ENCODE peak calls at places on chromosome 17, in ten cellular contexts. U is neural progenitor cell, X is fibroblast of lung, W is left ventricle myocardium inferior, Y is heart right ventricle, G is upper lobe of left lung, L is Peyer's patch, M is heart left ventricle, D is stomach, Z is aorta. K is an unnamed sample. For H3K4me1 and H3K36me3, the result is how much of the 10 kb centered on the place peaks cover.

GRCh38 chr17:42744283-42744805 is 496 bp downstream of the EZH1 start:
- DNase-seq in U (no peak), X (peak), W (peak), Y (peak), G (peak), L (peak), M (peak), D (peak), Z (peak), K (peak)

GRCh38 chr17:17139972-17140589 is 66.1 kb downstream of the PLD6 start:
- DNase-seq in U (no peak), X (no peak), W (no peak), Y (no peak), G (no peak), L (no peak), M (no peak), D (no peak), Z (no peak), K (no peak)

GRCh38 chr17:55717898-55718735 is 4.5 kb downstream of the TMEM100 start:
- DNase-seq in U (peak), X (peak), W (peak), Y (peak), G (peak), L (peak), M (peak), D (peak), Z (peak), K (peak)

GRCh38 chr17:32350662-32351418 is 883 bp downstream of the ZNF207 start:
- DNase-seq in U (peak), X (peak), W (no peak), Y (no peak), G (peak), L (no peak), M (no peak), D (peak), Z (no peak), K (peak)

GRCh38 chr17:32569171-32570080 is 82.6 kb downstream of the CDK5R1 start:
- DNase-seq in U (no peak), X (no peak), W (no peak), Y (no peak), G (no peak), L (no peak), M (no peak), D (no peak), Z (no peak), K (no peak)

GRCh38 chr17:37239690-37240344 is 136.0 kb upstream of the C17orf78 start:
- DNase-seq in U (peak), X (peak), W (no peak), Y (no peak), G (no peak), L (no peak), M (no peak), D (no peak), Z (no peak), K (peak)

GRCh38 chr17:9021985-9022552 is 759 bp downstream of the NTN1 start:
- DNase-seq in U (peak), X (peak), W (peak), Y (peak), G (no peak), L (no peak), M (peak), D (no peak), Z (peak), K (no peak)

GRCh38 chr17:44014133-44014436 is 678 bp downstream of the TMEM101 start:
- DNase-seq in U (no peak), X (no peak), W (no peak), Y (no peak), G (no peak), L (no peak), M (no peak), D (no peak), Z (no peak), K (no peak)

GRCh38 chr17:18182190-18182977 is 1.2 kb upstream of the ALKBH5 start:
- DNase-seq in U (peak), X (no peak), W (peak), Y (peak), G (peak), L (peak), M (no peak), D (peak), Z (peak), K (peak)

GRCh38 chr17:19327039-19327776 is 35.3 kb downstream of the B9D1 start:
- DNase-seq in U (no peak), X (peak), W (no peak), Y (no peak), G (peak), L (no peak), M (no peak), D (no peak), Z (peak), K (no peak)

GRCh38 chr17:43033947-43034622 is 9.1 kb downstream of the RND2 start:
- DNase-seq in U (peak), X (no peak), W (no peak), Y (no peak), G (no peak), L (no peak), M (no peak), D (no peak), Z (no peak), K (no peak)

GRCh38 chr17:19724501-19725420 is 8.4 kb upstream of the SLC47A2 start:
- DNase-seq in U (no peak), X (no peak), W (peak), Y (peak), G (peak), L (peak), M (peak), D (peak), Z (peak), K (peak)

GRCh38 chr17:43877031-43877430 is 30.1 kb downstream of the CD300LG start:
- DNase-seq in U (no peak), X (no peak), W (no peak), Y (no peak), G (no peak), L (no peak), M (no peak), D (no peak), Z (no peak), K (no peak)

DNA sequence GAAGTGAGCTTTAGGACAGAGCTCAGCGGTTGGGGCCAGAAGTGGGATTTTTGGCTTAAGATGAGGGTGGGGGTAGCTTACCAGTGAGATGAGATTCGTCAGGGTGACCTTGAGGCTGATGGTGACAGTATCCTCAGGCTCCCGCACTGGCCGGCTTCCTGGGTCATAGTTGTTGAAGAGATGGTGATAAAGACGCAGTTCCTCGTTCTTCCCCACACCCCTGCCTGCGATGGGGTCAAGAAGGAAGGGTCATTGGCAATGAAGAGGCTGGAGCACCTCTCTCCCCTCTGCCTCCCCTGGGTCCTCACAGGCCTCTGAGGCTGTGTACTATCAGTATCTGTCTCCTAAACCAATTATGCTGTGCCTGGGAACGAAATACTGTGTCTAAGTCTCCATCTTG is 358 bp downstream of the CHRNE start:
- DNase-seq in U (no peak), X (no peak), W (no peak), Y (no peak), G (no peak), L (no peak), M (no peak), D (no peak), Z (no peak), K (no peak)
- H3K4me1 ChIP-seq in U (under half), X (under half), W (under half), Y (under half), G (under half), L (under half), M (under half), D (under half), Z (under half), K (under half)

GRCh38 chr17:4897198-4897657 is 2.1 kb upstream of the C17orf107 start:
- DNase-seq in U (no peak), X (no peak), W (no peak), Y (no peak), G (no peak), L (no peak), M (peak), D (no peak), Z (no peak), K (no peak)

GRCh38 chr17:4897785-4898184 is 1.6 kb upstream of the C17orf107 start:
- DNase-seq in U (no peak), X (no peak), W (no peak), Y (no peak), G (no peak), L (no peak), M (peak), D (no peak), Z (no peak), K (no peak)

GRCh38 chr17:4895121-4895520 is 4.2 kb upstream of the C17orf107 start:
- DNase-seq in U (no peak), X (no peak), W (no peak), Y (no peak), G (no peak), L (no peak), M (peak), D (no peak), Z (no peak), K (no peak)

GRCh38 chr17:4895676-4896331 is 3.5 kb upstream of the C17orf107 start:
- DNase-seq in U (peak), X (no peak), W (no peak), Y (no peak), G (no peak), L (no peak), M (peak), D (no peak), Z (no peak), K (no peak)

GRCh38 chr17:4896332-4897197 is 2.8 kb upstream of the C17orf107 start:
- DNase-seq in U (no peak), X (no peak), W (no peak), Y (no peak), G (no peak), L (no peak), M (peak), D (no peak), Z (no peak), K (no peak)
- H3K36me3 ChIP-seq in U (under half), X (under half), W (half or more), Y (under half), G (half or more), L (half or more), M (under half), D (half or more), Z (under half), K (under half)

DNA sequence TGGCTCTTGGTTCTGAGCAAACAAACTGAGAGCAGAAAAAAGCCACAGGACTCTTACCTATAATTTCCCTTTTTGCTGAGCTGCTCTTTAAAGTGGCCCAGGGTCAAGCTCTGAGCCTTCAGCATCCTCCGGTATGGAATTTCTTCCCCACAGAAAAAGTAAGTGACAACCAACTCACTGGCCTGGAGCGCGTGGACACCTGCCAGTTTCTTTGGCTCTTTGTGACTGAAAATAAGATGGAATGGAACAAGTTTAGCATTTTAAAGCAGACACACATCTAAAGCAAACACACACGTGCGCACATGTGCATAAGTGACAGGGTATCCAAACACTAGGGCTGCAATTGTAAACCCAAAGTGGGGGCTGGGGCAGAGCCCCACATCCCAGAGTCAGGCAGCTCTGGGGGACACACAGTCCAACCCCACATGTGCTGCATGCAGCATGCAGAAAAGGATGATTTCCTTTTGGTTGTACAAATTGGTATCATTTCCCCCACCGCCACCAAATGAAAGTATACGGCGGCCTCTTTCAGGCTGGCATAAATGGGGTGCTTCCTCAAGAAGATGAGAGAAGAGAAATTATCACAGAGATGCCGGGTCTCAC is 27.5 kb downstream of the AXIN2 start:
- DNase-seq in U (no peak), X (no peak), W (no peak), Y (no peak), G (no peak), L (peak), M (no peak), D (no peak), Z (no peak), K (no peak)
- H3K4me1 ChIP-seq in U (under half), X (under half), W (under half), Y (under half), G (under half), L (under half), M (under half), D (under half), Z (under half), K (under half)

GRCh38 chr17:80363518-80364090 is 51.4 kb upstream of the ENDOV start:
- DNase-seq in U (no peak), X (no peak), W (no peak), Y (no peak), G (no peak), L (peak), M (no peak), D (no peak), Z (peak), K (no peak)

GRCh38 chr17:80364091-80364691 is 50.8 kb upstream of the ENDOV start:
- DNase-seq in U (peak), X (peak), W (no peak), Y (no peak), G (no peak), L (peak), M (no peak), D (no peak), Z (peak), K (no peak)

GRCh38 chr17:80363120-80363515 is 51.8 kb upstream of the ENDOV start:
- DNase-seq in U (no peak), X (peak), W (no peak), Y (no peak), G (no peak), L (peak), M (no peak), D (no peak), Z (peak), K (no peak)

GRCh38 chr17:80361495-80362220 is 53.3 kb upstream of the ENDOV start:
- DNase-seq in U (peak), X (peak), W (no peak), Y (no peak), G (no peak), L (peak), M (no peak), D (no peak), Z (peak), K (no peak)

GRCh38 chr17:80362428-80363119 is 52.4 kb upstream of the ENDOV start:
- DNase-seq in U (no peak), X (peak), W (peak), Y (no peak), G (no peak), L (peak), M (no peak), D (no peak), Z (peak), K (no peak)
- H3K36me3 ChIP-seq in U (under half), X (under half), W (half or more), Y (under half), G (half or more), L (half or more), M (under half), D (half or more), Z (under half), K (half or more)

DNA sequence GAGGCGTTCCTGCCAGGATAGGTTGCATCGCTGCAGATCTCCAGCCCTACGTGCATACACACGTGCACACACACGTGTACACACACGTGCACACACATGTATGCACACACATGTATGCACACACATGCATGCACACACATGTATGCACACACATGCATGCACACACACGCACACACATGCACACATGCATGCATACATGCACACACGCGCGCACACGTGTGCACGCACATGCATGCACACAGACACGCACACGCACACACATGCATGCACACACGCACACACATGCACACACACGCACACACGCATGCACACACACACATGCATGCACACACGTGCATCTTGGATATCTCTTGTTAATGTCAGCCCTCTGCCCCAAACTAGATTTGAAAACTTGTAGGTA is 12.1 kb downstream of the CBX4 start:
- DNase-seq in U (no peak), X (no peak), W (no peak), Y (no peak), G (no peak), L (no peak), M (no peak), D (no peak), Z (no peak), K (no peak)
- H3K4me1 ChIP-seq in U (under half), X (under half), W (under half), Y (under half), G (under half), L (under half), M (under half), D (under half), Z (under half), K (under half)

GRCh38 chr17:3937359-3937758 is 21.1 kb upstream of the P2RX1 start:
- DNase-seq in U (no peak), X (no peak), W (no peak), Y (no peak), G (no peak), L (no peak), M (no peak), D (no peak), Z (no peak), K (no peak)
- H3K36me3 ChIP-seq in U (under half), X (under half), W (under half), Y (under half), G (half or more), L (half or more), M (under half), D (half or more), Z (under half), K (under half)

DNA sequence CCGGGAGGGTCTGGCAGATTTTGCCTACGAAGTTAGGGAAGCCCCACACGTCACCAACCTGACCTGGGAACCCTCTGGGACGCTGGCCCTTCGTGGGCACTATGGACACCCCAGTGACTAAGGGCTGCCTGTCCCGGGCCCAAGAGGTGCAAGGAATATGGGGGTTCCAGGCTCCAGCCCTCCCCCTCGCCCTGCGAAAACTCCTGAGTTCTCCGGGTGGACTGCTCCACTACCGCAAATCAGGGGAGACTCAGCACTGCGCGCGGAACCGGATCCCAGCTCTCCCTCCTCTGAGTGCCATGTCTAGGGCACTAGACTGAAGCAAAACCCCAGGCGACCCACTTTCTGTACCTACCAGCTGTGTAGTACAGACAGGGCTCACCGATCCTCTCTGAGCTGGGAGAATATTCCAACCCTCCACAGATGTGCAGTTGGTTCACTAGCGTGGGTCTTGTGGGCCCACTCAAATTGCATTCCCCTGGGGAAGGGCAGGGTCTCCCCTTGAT is at the start of gene ARL5C:
- DNase-seq in U (no peak), X (no peak), W (no peak), Y (no peak), G (no peak), L (no peak), M (no peak), D (no peak), Z (no peak), K (no peak)
- H3K4me1 ChIP-seq in U (under half), X (under half), W (under half), Y (under half), G (under half), L (under half), M (under half), D (under half), Z (under half), K (under half)

DNA sequence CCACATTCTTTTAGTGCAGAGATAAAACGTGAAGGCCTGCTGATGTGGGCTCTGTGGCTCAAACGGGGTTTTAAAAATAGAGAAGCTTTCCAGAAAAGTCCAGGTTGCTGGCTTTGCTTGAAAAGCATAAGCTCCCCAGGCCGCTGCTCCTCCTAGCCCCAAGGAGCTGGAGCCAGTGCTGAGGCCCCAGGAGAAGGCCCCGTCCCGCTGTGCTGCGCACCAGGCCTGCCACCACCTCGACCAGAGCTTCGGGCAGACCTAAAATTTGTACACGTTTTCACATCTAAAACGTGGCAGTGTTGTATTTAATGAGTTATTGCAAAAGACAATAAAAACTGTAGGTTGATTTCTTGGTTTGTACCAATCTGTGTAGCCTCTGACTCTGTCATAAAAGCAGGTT is 42.0 kb downstream of the SEC14L1 start:
- DNase-seq in U (no peak), X (no peak), W (no peak), Y (no peak), G (no peak), L (no peak), M (no peak), D (no peak), Z (no peak), K (no peak)
- H3K36me3 ChIP-seq in U (under half), X (under half), W (under half), Y (under half), G (under half), L (under half), M (under half), D (under half), Z (under half), K (under half)

GRCh38 chr17:75460295-75460694 is 3.9 kb downstream of the TMEM94 start:
- DNase-seq in U (no peak), X (no peak), W (no peak), Y (no peak), G (no peak), L (no peak), M (no peak), D (no peak), Z (no peak), K (no peak)
- H3K4me1 ChIP-seq in U (under half), X (under half), W (half or more), Y (under half), G (under half), L (under half), M (under half), D (under half), Z (under half), K (under half)

K was measured in small intestine.